ENCODE peak calls at places on chromosomes 1 and 21, in five cellular contexts. J, X, K, I and R are unnamed samples.

GRCh38 chr1:91553196-91553595 is 52.5 kb downstream of the CDC7 start:
- DNase-seq in J (peak; percentile 83), X (peak; percentile 90), K (no peak), I (no peak), R (no peak)

GRCh38 chr1:178609015-178609414 is 96.1 kb downstream of the TEX35 start:
- DNase-seq in J (peak; percentile 61), X (peak; percentile 85), K (no peak), I (peak; percentile 50), R (no peak)

GRCh38 chr1:25182629-25183028 is 49.7 kb downstream of the SYF2 start:
- DNase-seq in J (no peak), X (peak; percentile 22), K (no peak), I (peak; percentile 3), R (no peak)

GRCh38 chr1:235650341-235651169 is 971 bp upstream of the GNG4 start:
- DNase-seq in J (no peak), X (peak; percentile 7), K (peak; percentile 24), I (no peak), R (no peak)

GRCh38 chr21:15775981-15776380 is 46.2 kb downstream of the USP25 start:
- DNase-seq in J (peak; percentile 62), X (peak; percentile 89), K (no peak), I (no peak), R (no peak)

GRCh38 chr1:76023669-76024407 is 50.7 kb upstream of the ST6GALNAC3 start:
- DNase-seq in J (no peak), X (no peak), K (peak; percentile 15), I (no peak), R (peak; percentile 25)

GRCh38 chr1:116111196-116112021 is at the start of gene MAB21L3:
- DNase-seq in J (no peak), X (no peak), K (no peak), I (no peak), R (no peak)

GRCh38 chr1:176073524-176074157 is 133.4 kb downstream of the COP1 start:
- DNase-seq in J (peak; percentile 69), X (peak; percentile 78), K (peak; percentile 40), I (peak; percentile 48), R (peak; percentile 55)

GRCh38 chr1:209486861-209487260 is 96.7 kb upstream of the CAMK1G start:
- DNase-seq in J (peak; percentile 12), X (peak; percentile 53), K (no peak), I (no peak), R (no peak)

GRCh38 chr21:15005391-15005790 is 59.4 kb downstream of the NRIP1 start:
- DNase-seq in J (no peak), X (no peak), K (no peak), I (no peak), R (peak; percentile 41)

GRCh38 chr21:44905725-44906084 is 15.0 kb downstream of the ITGB2 start:
- DNase-seq in J (no peak), X (no peak), K (no peak), I (no peak), R (no peak)

GRCh38 chr1:43545686-43546387 is 15.2 kb downstream of the PTPRF start:
- DNase-seq in J (no peak), X (no peak), K (peak; percentile 18), I (no peak), R (no peak)

GRCh38 chr1:246297314-246298273 is 209.5 kb downstream of the SMYD3 start:
- DNase-seq in J (no peak), X (peak; percentile 49), K (no peak), I (no peak), R (no peak)

GRCh38 chr21:34885125-34885524 is 164.0 kb downstream of the RUNX1 start:
- DNase-seq in J (no peak), X (no peak), K (no peak), I (no peak), R (no peak)

GRCh38 chr1:82260051-82260450 is 459.3 kb downstream of the ADGRL2 start:
- DNase-seq in J (no peak), X (no peak), K (no peak), I (no peak), R (no peak)

GRCh38 chr1:85363526-85363925 is 87.1 kb upstream of the BCL10 start:
- DNase-seq in J (no peak), X (no peak), K (no peak), I (no peak), R (no peak)

GRCh38 chr21:44462834-44463200 is 7.5 kb downstream of the LRRC3 start:
- DNase-seq in J (no peak), X (no peak), K (no peak), I (no peak), R (no peak)

GRCh38 chr1:243475966-243476365 is 220.1 kb downstream of the SDCCAG8 start:
- DNase-seq in J (no peak), X (peak; percentile 46), K (no peak), I (no peak), R (peak; percentile 27)

GRCh38 chr1:67856921-67857320 is 23.7 kb upstream of the GNG12 start:
- DNase-seq in J (no peak), X (no peak), K (no peak), I (no peak), R (no peak)

GRCh38 chr1:57637155-57637554 is 213.3 kb upstream of the DAB1 start:
- DNase-seq in J (peak; percentile 56), X (peak; percentile 91), K (no peak), I (no peak), R (no peak)

GRCh38 chr1:27366411-27367159 is at the start of gene MAP3K6:
- DNase-seq in J (peak; percentile 93), X (peak; percentile 82), K (peak; percentile 76), I (peak; percentile 63), R (peak; percentile 59)

GRCh38 chr1:10958614-10959013 is 53.8 kb upstream of the TARDBP start:
- DNase-seq in J (no peak), X (no peak), K (no peak), I (no peak), R (no peak)

GRCh38 chr1:39952359-39953110 is 2.4 kb upstream of the MFSD2A start:
- DNase-seq in J (no peak), X (no peak), K (no peak), I (no peak), R (no peak)

GRCh38 chr1:93079685-93080141 is 630 bp downstream of the MTF2 start:
- DNase-seq in J (peak; percentile 25), X (no peak), K (peak; percentile 37), I (no peak), R (peak; percentile 61)

GRCh38 chr1:229339520-229339919 is 3.3 kb downstream of the CCSAP start:
- DNase-seq in J (no peak), X (no peak), K (peak; percentile 18), I (no peak), R (peak; percentile 33)

GRCh38 chr1:61757945-61758344 is 15.7 kb downstream of the PATJ start:
- DNase-seq in J (peak; percentile 30), X (peak; percentile 78), K (no peak), I (no peak), R (no peak)

GRCh38 chr1:27614048-27614624 is 10.2 kb upstream of the AHDC1 start:
- DNase-seq in J (no peak), X (no peak), K (no peak), I (no peak), R (no peak)

GRCh38 chr21:41602511-41602910 is 94.6 kb upstream of the TMPRSS2 start:
- DNase-seq in J (no peak), X (no peak), K (no peak), I (no peak), R (no peak)

GRCh38 chr1:31579374-31579773 is 3.1 kb downstream of the TINAGL1 start:
- DNase-seq in J (no peak), X (no peak), K (no peak), I (no peak), R (no peak)

GRCh38 chr1:150843489-150843888 is 32.9 kb downstream of the ARNT start:
- DNase-seq in J (peak; percentile 5), X (no peak), K (no peak), I (no peak), R (no peak)

GRCh38 chr21:44871576-44872265 is 1.8 kb downstream of the PTTG1IP start:
- DNase-seq in J (peak; percentile 83), X (peak; percentile 90), K (peak; percentile 46), I (no peak), R (no peak)

GRCh38 chr1:113291777-113292659 is 98.3 kb upstream of the MAGI3 start:
- DNase-seq in J (no peak), X (no peak), K (no peak), I (no peak), R (no peak)

GRCh38 chr1:201783572-201783971 is 45.4 kb upstream of the IPO9 start:
- DNase-seq in J (no peak), X (no peak), K (no peak), I (no peak), R (no peak)

GRCh38 chr1:243597383-243597782 is 252.7 kb downstream of the AKT3 start:
- DNase-seq in J (no peak), X (peak; percentile 17), K (no peak), I (no peak), R (no peak)

GRCh38 chr21:38075833-38076567 is 159.7 kb upstream of the KCNJ6 start:
- DNase-seq in J (no peak), X (no peak), K (no peak), I (no peak), R (no peak)

GRCh38 chr1:198856601-198857000 is 217.8 kb downstream of the PTPRC start:
- DNase-seq in J (no peak), X (no peak), K (no peak), I (no peak), R (no peak)

GRCh38 chr21:42593007-42593814 is 60.2 kb upstream of the PDE9A start:
- DNase-seq in J (peak; percentile 89), X (peak; percentile 42), K (peak; percentile 80), I (peak; percentile 45), R (peak; percentile 81)

GRCh38 chr1:64471218-64471719 is 1.3 kb downstream of the CACHD1 start:
- DNase-seq in J (peak; percentile 70), X (peak; percentile 5), K (peak; percentile 11), I (no peak), R (peak; percentile 26)

GRCh38 chr1:924619-925323 is 1.0 kb downstream of the SAMD11 start:
- DNase-seq in J (peak; percentile 70), X (no peak), K (no peak), I (no peak), R (no peak)

GRCh38 chr21:33327792-33328433 is 3.1 kb downstream of the IFNAR1 start:
- DNase-seq in J (no peak), X (no peak), K (no peak), I (no peak), R (no peak)